ENCODE peak calls at places on chromosomes 6 and 20, in eight cellular contexts. I is osteoblast; W is HepG2; F is effector memory CD4-positive, alpha-beta T cell; G is adrenal gland; Q is body of pancreas; K is bronchial epithelial cell; V is esophagus squamous epithelium. S is an unnamed sample.
A peak's percentile ranks its signal among the peaks of the same experiment; 100 is the strongest.

GRCh38 chr6:144346719-144347446 is 61.7 kb downstream of the UTRN start:
- DNase-seq in I (peak; percentile 87), W (no peak), F (no peak), G (peak; percentile 80), Q (no peak), K (peak; percentile 81), V (no peak), S (no peak)

GRCh38 chr6:89385156-89385667 is 26.9 kb downstream of the RRAGD start:
- DNase-seq in I (no peak), W (no peak), F (no peak), G (no peak), Q (no peak), K (peak; percentile 92), V (no peak), S (no peak)

GRCh38 chr6:152318278-152318677 is 318.9 kb downstream of the SYNE1 start:
- DNase-seq in I (no peak), W (no peak), F (no peak), G (no peak), Q (no peak), K (peak; percentile 63), V (no peak), S (no peak)

GRCh38 chr6:136506124-136506799 is 44.0 kb downstream of the MAP7 start:
- DNase-seq in I (no peak), W (no peak), F (no peak), G (no peak), Q (peak; percentile 63), K (no peak), V (no peak), S (no peak)

GRCh38 chr20:34691838-34692237 is 12.3 kb upstream of the TP53INP2 start:
- DNase-seq in I (no peak), W (no peak), F (no peak), G (no peak), Q (no peak), K (peak; percentile 50), V (no peak), S (no peak)

GRCh38 chr20:33900515-33901131 is 89.5 kb downstream of the CHMP4B start:
- DNase-seq in I (no peak), W (no peak), F (no peak), G (no peak), Q (no peak), K (no peak), V (no peak), S (no peak)

GRCh38 chr20:45347936-45348809 is at the start of gene SDC4:
- DNase-seq in I (peak; percentile 93), W (no peak), F (peak; percentile 70), G (peak; percentile 83), Q (peak; percentile 82), K (peak; percentile 61), V (no peak), S (no peak)

GRCh38 chr6:35933844-35934243 is 12.9 kb upstream of the SRPK1 start:
- DNase-seq in I (no peak), W (no peak), F (no peak), G (no peak), Q (no peak), K (no peak), V (no peak), S (no peak)

GRCh38 chr20:8860011-8860495 is 208.8 kb upstream of the PLCB4 start:
- DNase-seq in I (peak; percentile 85), W (no peak), F (no peak), G (no peak), Q (no peak), K (peak; percentile 87), V (no peak), S (no peak)

GRCh38 chr6:83509416-83509815 is 2.9 kb upstream of the PRSS35 start:
- DNase-seq in I (peak; percentile 45), W (no peak), F (no peak), G (no peak), Q (no peak), K (no peak), V (no peak), S (no peak)

GRCh38 chr6:112939543-112939942 is 592.4 kb downstream of the RFPL4B start:
- DNase-seq in I (no peak), W (no peak), F (no peak), G (peak; percentile 54), Q (peak; percentile 23), K (no peak), V (no peak), S (no peak)

GRCh38 chr6:145886228-145886956 is 71.8 kb upstream of the FBXO30 start:
- DNase-seq in I (peak; percentile 56), W (no peak), F (no peak), G (no peak), Q (no peak), K (no peak), V (no peak), S (no peak)

GRCh38 chr6:64428186-64428585 is 792.6 kb downstream of the PHF3 start:
- DNase-seq in I (no peak), W (no peak), F (no peak), G (no peak), Q (no peak), K (no peak), V (no peak), S (no peak)

GRCh38 chr6:33313709-33314514 is at the start of gene TAPBP:
- DNase-seq in I (peak; percentile 90), W (peak; percentile 55), F (peak; percentile 86), G (peak; percentile 80), Q (peak; percentile 64), K (peak; percentile 61), V (no peak), S (peak; percentile 63)

GRCh38 chr20:20199338-20200160 is 147.2 kb downstream of the CFAP61 start:
- DNase-seq in I (no peak), W (no peak), F (no peak), G (no peak), Q (no peak), K (no peak), V (no peak), S (no peak)

GRCh38 chr20:34705383-34706021 is 1.4 kb downstream of the TP53INP2 start:
- DNase-seq in I (peak; percentile 93), W (peak; percentile 73), F (no peak), G (peak; percentile 82), Q (peak; percentile 38), K (peak; percentile 65), V (no peak), S (no peak)

GRCh38 chr6:111486921-111487320 is 3.9 kb upstream of the REV3L start:
- DNase-seq in I (no peak), W (no peak), F (peak; percentile 12), G (no peak), Q (no peak), K (no peak), V (no peak), S (no peak)

GRCh38 chr6:44043479-44044153 is 83.6 kb downstream of the MRPL14 start:
- DNase-seq in I (peak; percentile 54), W (no peak), F (no peak), G (no peak), Q (no peak), K (no peak), V (no peak), S (no peak)

GRCh38 chr20:44651507-44652373 is at the start of gene ADA:
- DNase-seq in I (peak; percentile 94), W (peak; percentile 47), F (peak; percentile 37), G (peak; percentile 73), Q (peak; percentile 74), K (peak; percentile 54), V (no peak), S (peak; percentile 32)

GRCh38 chr6:130020106-130020851 is 1.9 kb downstream of the L3MBTL3 start:
- DNase-seq in I (peak; percentile 81), W (no peak), F (peak; percentile 24), G (peak; percentile 58), Q (peak; percentile 32), K (no peak), V (no peak), S (peak; percentile 38)

DNA sequence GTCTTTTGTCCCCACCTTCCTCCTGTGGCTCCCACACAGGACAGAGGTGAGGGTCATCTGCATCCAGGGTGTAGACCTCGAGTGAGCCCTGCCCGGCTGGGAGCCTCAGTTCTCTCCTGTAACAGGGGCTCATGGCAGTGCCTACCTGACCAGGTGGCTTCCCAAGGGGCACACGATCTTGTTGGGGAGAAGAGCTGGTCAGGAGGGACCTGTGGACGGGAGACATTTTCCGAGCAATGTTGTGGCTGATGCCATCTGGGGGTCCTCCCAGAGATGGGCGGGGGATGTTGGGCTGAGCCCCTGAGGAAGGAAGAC is 51.9 kb downstream of the CEBPB start:
- DNase-seq in I (peak; percentile 30), W (no peak), F (no peak), G (no peak), Q (no peak), K (no peak), V (no peak), S (no peak)
- H3K27me3 ChIP-seq in I (no peaks in the 10 kb centered on the region), W (peaks cover 29% of the 10 kb centered on the region), F (no peaks in the 10 kb centered on the region), G (no peaks in the 10 kb centered on the region), Q (no peaks in the 10 kb centered on the region), K (no peaks in the 10 kb centered on the region), V (no peaks in the 10 kb centered on the region), S (no peaks in the 10 kb centered on the region)

DNA sequence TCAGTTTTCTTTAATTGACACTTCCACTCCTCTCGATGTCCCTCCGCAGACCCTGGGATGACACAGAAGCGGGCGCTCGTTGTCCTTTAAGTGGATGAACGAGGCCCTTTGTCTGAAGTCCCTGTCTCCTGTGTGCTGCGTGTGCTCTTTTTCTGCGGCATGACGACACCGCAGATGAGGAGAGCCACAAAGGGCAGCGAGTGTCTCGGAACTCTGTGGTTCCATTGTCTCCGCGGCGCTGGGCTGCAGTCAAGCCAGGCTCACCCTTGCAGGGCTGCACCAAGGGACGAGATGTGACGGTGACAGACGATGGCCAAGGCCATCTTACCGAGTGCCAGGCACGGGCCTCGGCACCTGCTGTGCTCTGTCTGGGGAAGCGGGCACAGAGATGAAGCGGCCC is 10.6 kb downstream of the PRR18 start:
- DNase-seq in I (no peak), W (no peak), F (no peak), G (no peak), Q (no peak), K (no peak), V (no peak), S (no peak)
- H3K27me3 ChIP-seq in I (peaks cover 2% of the 10 kb centered on the region), W (peaks cover 44% of the 10 kb centered on the region), F (no peaks in the 10 kb centered on the region), G (peaks cover 5% of the 10 kb centered on the region), Q (no peaks in the 10 kb centered on the region), K (no peaks in the 10 kb centered on the region), V (peaks cover 55% of the 10 kb centered on the region), S (no peaks in the 10 kb centered on the region)

DNA sequence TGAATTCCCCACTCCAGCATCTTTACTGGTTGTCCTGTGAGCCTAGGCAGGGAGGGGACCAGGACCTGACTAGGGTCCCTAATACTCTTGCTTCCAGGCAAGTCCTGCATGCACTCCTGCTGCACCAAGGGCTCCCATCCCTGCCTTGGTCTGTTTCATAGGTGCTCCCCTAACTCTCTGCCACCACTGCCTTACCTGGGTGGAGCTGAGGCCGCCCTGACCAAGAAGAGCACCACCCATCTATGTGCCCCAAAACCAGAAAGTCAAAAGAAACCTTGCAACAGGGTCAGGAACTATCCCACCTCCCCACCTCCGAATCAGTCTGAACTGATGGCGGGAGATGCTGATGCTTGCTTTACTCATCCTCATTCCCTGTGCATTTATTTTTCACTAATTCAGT is 23.6 kb downstream of the HLA-G start:
- DNase-seq in I (no peak), W (no peak), F (no peak), G (no peak), Q (no peak), K (no peak), V (no peak), S (no peak)
- H3K27me3 ChIP-seq in I (peaks cover 55% of the 10 kb centered on the region), W (no peaks in the 10 kb centered on the region), F (peaks cover 23% of the 10 kb centered on the region), G (peaks cover 32% of the 10 kb centered on the region), Q (no peaks in the 10 kb centered on the region), K (peaks cover 10% of the 10 kb centered on the region), V (peaks cover 60% of the 10 kb centered on the region), S (peaks cover 22% of the 10 kb centered on the region)

DNA sequence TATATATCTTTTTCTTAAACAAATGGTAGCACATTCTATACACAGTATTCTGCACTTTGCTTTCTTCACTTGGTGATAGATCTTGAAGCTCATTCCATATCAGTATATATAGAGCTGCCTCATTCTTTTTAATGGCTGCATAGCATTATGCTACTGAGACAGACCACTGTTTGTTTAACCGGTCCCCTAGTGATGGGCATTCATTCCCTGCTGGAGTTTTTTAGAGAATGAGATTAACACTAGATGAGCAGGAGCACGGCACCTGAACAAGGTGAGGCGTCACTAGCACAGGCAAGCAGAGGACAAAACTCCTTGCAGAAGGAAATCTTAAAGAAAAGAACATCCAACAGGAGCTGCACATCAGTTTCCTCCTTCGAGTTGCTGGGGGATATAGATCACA is 69.6 kb downstream of the GNAS-AS1 start:
- DNase-seq in I (peak; percentile 65), W (no peak), F (no peak), G (no peak), Q (no peak), K (no peak), V (no peak), S (no peak)
- H3K27me3 ChIP-seq in I (peaks cover 51% of the 10 kb centered on the region), W (peaks cover 82% of the 10 kb centered on the region), F (no peaks in the 10 kb centered on the region), G (peaks cover 2% of the 10 kb centered on the region), Q (no peaks in the 10 kb centered on the region), K (no peaks in the 10 kb centered on the region), V (peaks cover 62% of the 10 kb centered on the region), S (peaks cover 15% of the 10 kb centered on the region)